ENCODE peak calls at places on chromosomes 4 and X, in ten cellular contexts. One of them, this sample, is unnamed.

GRCh38 chrX:150032742-150033141 is 94.5 kb upstream of the EOLA2 start:
- DNase-seq in neural progenitor cell: peak
- DNase-seq in psoas muscle: no peak
- DNase-seq in coronary artery: no peak
- DNase-seq in tibial nerve: no peak
- DNase-seq in fibroblast of lung: peak
- DNase-seq in A549: no peak
- DNase-seq in MM.1S: no peak
- DNase-seq in upper lobe of right lung: no peak
- DNase-seq in GM12865: no peak
- DNase-seq in this sample: peak

GRCh38 chrX:151019837-151020236 is 36.7 kb downstream of the HMGB3 start:
- DNase-seq in neural progenitor cell: no peak
- DNase-seq in psoas muscle: no peak
- DNase-seq in coronary artery: no peak
- DNase-seq in tibial nerve: no peak
- DNase-seq in fibroblast of lung: peak
- DNase-seq in A549: no peak
- DNase-seq in MM.1S: no peak
- DNase-seq in upper lobe of right lung: no peak
- DNase-seq in GM12865: no peak
- DNase-seq in this sample: peak

GRCh38 chrX:46574941-46575381 is 1.4 kb downstream of the CHST7 start:
- DNase-seq in neural progenitor cell: peak
- DNase-seq in psoas muscle: peak
- DNase-seq in coronary artery: no peak
- DNase-seq in tibial nerve: no peak
- DNase-seq in fibroblast of lung: no peak
- DNase-seq in A549: no peak
- DNase-seq in MM.1S: peak
- DNase-seq in upper lobe of right lung: peak
- DNase-seq in GM12865: peak
- DNase-seq in this sample: no peak

GRCh38 chrX:119916310-119916709 is 20.6 kb downstream of the AKAP14 start:
- DNase-seq in neural progenitor cell: no peak
- DNase-seq in psoas muscle: no peak
- DNase-seq in coronary artery: no peak
- DNase-seq in tibial nerve: no peak
- DNase-seq in fibroblast of lung: no peak
- DNase-seq in A549: no peak
- DNase-seq in MM.1S: no peak
- DNase-seq in upper lobe of right lung: no peak
- DNase-seq in GM12865: no peak
- DNase-seq in this sample: no peak

GRCh38 chrX:19544693-19545305 is 29.5 kb upstream of the MAP3K15 start:
- DNase-seq in neural progenitor cell: peak
- DNase-seq in psoas muscle: no peak
- DNase-seq in coronary artery: no peak
- DNase-seq in tibial nerve: peak
- DNase-seq in fibroblast of lung: peak
- DNase-seq in A549: peak
- DNase-seq in MM.1S: peak
- DNase-seq in upper lobe of right lung: no peak
- DNase-seq in GM12865: peak
- DNase-seq in this sample: peak

GRCh38 chrX:151505796-151506195 is 57.7 kb upstream of the PASD1 start:
- DNase-seq in neural progenitor cell: peak
- DNase-seq in psoas muscle: no peak
- DNase-seq in coronary artery: no peak
- DNase-seq in tibial nerve: peak
- DNase-seq in fibroblast of lung: no peak
- DNase-seq in A549: peak
- DNase-seq in MM.1S: no peak
- DNase-seq in upper lobe of right lung: no peak
- DNase-seq in GM12865: peak
- DNase-seq in this sample: no peak

GRCh38 chr4:144734522-144734921 is 88.6 kb downstream of the HHIP start:
- DNase-seq in neural progenitor cell: peak
- DNase-seq in psoas muscle: no peak
- DNase-seq in coronary artery: no peak
- DNase-seq in tibial nerve: no peak
- DNase-seq in fibroblast of lung: peak
- DNase-seq in A549: no peak
- DNase-seq in MM.1S: no peak
- DNase-seq in upper lobe of right lung: no peak
- DNase-seq in GM12865: no peak
- DNase-seq in this sample: no peak

GRCh38 chr4:26150948-26151347 is 169.9 kb upstream of the RBPJ start:
- DNase-seq in neural progenitor cell: no peak
- DNase-seq in psoas muscle: no peak
- DNase-seq in coronary artery: no peak
- DNase-seq in tibial nerve: peak
- DNase-seq in fibroblast of lung: peak
- DNase-seq in A549: no peak
- DNase-seq in MM.1S: no peak
- DNase-seq in upper lobe of right lung: no peak
- DNase-seq in GM12865: no peak
- DNase-seq in this sample: no peak

GRCh38 chrX:145502670-145503069 is 255.4 kb downstream of the SPANXN1 start:
- DNase-seq in neural progenitor cell: no peak
- DNase-seq in psoas muscle: no peak
- DNase-seq in coronary artery: no peak
- DNase-seq in tibial nerve: no peak
- DNase-seq in fibroblast of lung: no peak
- DNase-seq in A549: no peak
- DNase-seq in MM.1S: no peak
- DNase-seq in upper lobe of right lung: no peak
- DNase-seq in GM12865: no peak
- DNase-seq in this sample: no peak

GRCh38 chr4:54032558-54033135 is 31.8 kb downstream of the CHIC2 start:
- DNase-seq in neural progenitor cell: no peak
- DNase-seq in psoas muscle: no peak
- DNase-seq in coronary artery: no peak
- DNase-seq in tibial nerve: no peak
- DNase-seq in fibroblast of lung: no peak
- DNase-seq in A549: no peak
- DNase-seq in MM.1S: no peak
- DNase-seq in upper lobe of right lung: no peak
- DNase-seq in GM12865: no peak
- DNase-seq in this sample: no peak

GRCh38 chrX:7294483-7294882 is 146.5 kb upstream of the PUDP start:
- DNase-seq in neural progenitor cell: no peak
- DNase-seq in psoas muscle: no peak
- DNase-seq in coronary artery: no peak
- DNase-seq in tibial nerve: no peak
- DNase-seq in fibroblast of lung: no peak
- DNase-seq in A549: no peak
- DNase-seq in MM.1S: no peak
- DNase-seq in upper lobe of right lung: no peak
- DNase-seq in GM12865: no peak
- DNase-seq in this sample: no peak

GRCh38 chr4:152974732-152975614 is 38.9 kb downstream of the FHDC1 start:
- DNase-seq in neural progenitor cell: no peak
- DNase-seq in psoas muscle: no peak
- DNase-seq in coronary artery: no peak
- DNase-seq in tibial nerve: no peak
- DNase-seq in fibroblast of lung: no peak
- DNase-seq in A549: no peak
- DNase-seq in MM.1S: no peak
- DNase-seq in upper lobe of right lung: no peak
- DNase-seq in GM12865: no peak
- DNase-seq in this sample: no peak

GRCh38 chr4:79852305-79852730 is 220.7 kb downstream of the ANTXR2 start:
- DNase-seq in neural progenitor cell: no peak
- DNase-seq in psoas muscle: peak
- DNase-seq in coronary artery: no peak
- DNase-seq in tibial nerve: no peak
- DNase-seq in fibroblast of lung: peak
- DNase-seq in A549: no peak
- DNase-seq in MM.1S: no peak
- DNase-seq in upper lobe of right lung: no peak
- DNase-seq in GM12865: no peak
- DNase-seq in this sample: peak

GRCh38 chr4:174154455-174154854 is 129.0 kb downstream of the FBXO8 start:
- DNase-seq in neural progenitor cell: no peak
- DNase-seq in psoas muscle: no peak
- DNase-seq in coronary artery: no peak
- DNase-seq in tibial nerve: no peak
- DNase-seq in fibroblast of lung: peak
- DNase-seq in A549: peak
- DNase-seq in MM.1S: no peak
- DNase-seq in upper lobe of right lung: no peak
- DNase-seq in GM12865: no peak
- DNase-seq in this sample: peak

GRCh38 chr4:12889054-12889453 is 595.1 kb downstream of the RAB28 start:
- DNase-seq in neural progenitor cell: no peak
- DNase-seq in psoas muscle: peak
- DNase-seq in coronary artery: no peak
- DNase-seq in tibial nerve: peak
- DNase-seq in fibroblast of lung: no peak
- DNase-seq in A549: no peak
- DNase-seq in MM.1S: no peak
- DNase-seq in upper lobe of right lung: no peak
- DNase-seq in GM12865: no peak
- DNase-seq in this sample: peak

GRCh38 chrX:130861462-130861861 is 41.5 kb downstream of the ENOX2 start:
- DNase-seq in neural progenitor cell: no peak
- DNase-seq in psoas muscle: no peak
- DNase-seq in coronary artery: no peak
- DNase-seq in tibial nerve: no peak
- DNase-seq in fibroblast of lung: no peak
- DNase-seq in A549: no peak
- DNase-seq in MM.1S: no peak
- DNase-seq in upper lobe of right lung: no peak
- DNase-seq in GM12865: no peak
- DNase-seq in this sample: no peak

DNA sequence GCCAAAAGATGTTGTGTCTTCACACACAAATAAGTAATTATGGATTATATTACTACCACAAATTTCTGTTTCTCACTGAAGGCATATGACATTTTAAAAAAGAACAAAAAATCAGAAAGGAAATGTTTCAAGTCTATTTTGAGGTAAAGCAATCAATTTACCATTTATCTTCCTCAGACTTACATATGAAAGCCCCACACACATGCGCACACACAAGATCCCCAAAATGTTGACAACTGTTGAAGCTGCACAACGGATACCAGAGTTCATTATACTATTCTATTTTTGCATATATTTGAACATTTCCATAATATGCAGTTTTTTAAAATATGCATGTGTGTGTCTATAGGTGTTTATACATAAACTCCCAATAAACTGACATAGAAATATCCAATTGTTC is 2.7 kb downstream of the LRBA start:
- DNase-seq in neural progenitor cell: no peak
- DNase-seq in psoas muscle: no peak
- DNase-seq in coronary artery: no peak
- DNase-seq in tibial nerve: no peak
- DNase-seq in fibroblast of lung: no peak
- DNase-seq in A549: no peak
- DNase-seq in MM.1S: no peak
- DNase-seq in upper lobe of right lung: no peak
- DNase-seq in GM12865: no peak
- DNase-seq in this sample: no peak
- H3K4me3 ChIP-seq in neural progenitor cell: peak
- H3K4me3 ChIP-seq in psoas muscle: no peak
- H3K4me3 ChIP-seq in coronary artery: no peak
- H3K4me3 ChIP-seq in tibial nerve: no peak
- H3K4me3 ChIP-seq in fibroblast of lung: no peak
- H3K4me3 ChIP-seq in A549: no peak
- H3K4me3 ChIP-seq in MM.1S: no peak
- H3K4me3 ChIP-seq in upper lobe of right lung: peak
- H3K4me3 ChIP-seq in GM12865: peak
- H3K4me3 ChIP-seq in this sample: no peak

GRCh38 chrX:85111347-85111746 is 107.7 kb downstream of the APOOL start:
- DNase-seq in neural progenitor cell: no peak
- DNase-seq in psoas muscle: no peak
- DNase-seq in coronary artery: no peak
- DNase-seq in tibial nerve: peak
- DNase-seq in fibroblast of lung: peak
- DNase-seq in A549: no peak
- DNase-seq in MM.1S: peak
- DNase-seq in upper lobe of right lung: no peak
- DNase-seq in GM12865: no peak
- DNase-seq in this sample: no peak
- TF ChIP-seq CTCF in neural progenitor cell: peak
- TF ChIP-seq CTCF in psoas muscle: peak
- TF ChIP-seq CTCF in coronary artery: peak
- TF ChIP-seq CTCF in tibial nerve: peak
- TF ChIP-seq CTCF in fibroblast of lung: peak
- TF ChIP-seq CTCF in A549: peak
- TF ChIP-seq CTCF in MM.1S: peak
- TF ChIP-seq CTCF in upper lobe of right lung: peak
- TF ChIP-seq CTCF in GM12865: peak
- TF ChIP-seq CTCF in this sample: peak

DNA sequence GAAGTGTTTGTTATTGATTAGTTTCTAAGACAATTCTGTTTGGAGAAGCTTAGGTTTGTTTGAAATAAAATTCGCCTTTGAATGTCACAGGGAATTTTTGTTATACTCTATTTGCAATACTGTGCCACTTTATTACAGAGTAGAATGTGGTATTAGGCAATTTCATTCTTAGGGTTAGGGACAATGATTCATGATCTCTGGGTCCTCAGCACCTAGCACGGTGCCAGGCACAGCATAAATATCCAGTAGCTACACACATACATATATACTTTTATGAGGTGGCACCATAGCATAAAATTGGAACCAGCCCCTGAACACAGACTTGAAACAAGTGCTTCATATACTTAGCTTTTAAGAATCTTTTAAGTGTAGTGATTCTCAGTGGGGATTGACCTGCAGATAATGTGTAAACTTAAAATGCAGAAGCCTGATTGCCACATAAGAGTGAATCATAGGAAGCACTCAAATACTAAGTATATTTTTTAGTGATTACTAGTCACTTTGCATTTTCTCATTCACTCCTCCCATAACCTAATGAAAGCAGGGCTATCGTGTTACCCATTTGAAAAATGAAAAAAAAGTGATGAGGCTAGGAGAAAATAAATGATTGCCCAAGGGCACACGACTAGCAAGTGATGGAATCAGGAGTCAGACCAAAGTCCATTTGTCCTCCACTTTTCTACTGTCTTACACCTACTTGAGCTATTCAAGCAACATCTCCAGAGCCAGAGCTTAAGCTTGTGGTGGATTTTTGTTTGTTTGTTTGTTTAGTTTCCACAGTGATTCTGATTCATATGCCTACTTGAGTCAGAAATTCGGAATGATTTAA is 366.0 kb upstream of the FGF13 start:
- DNase-seq in neural progenitor cell: no peak
- DNase-seq in psoas muscle: no peak
- DNase-seq in coronary artery: no peak
- DNase-seq in tibial nerve: no peak
- DNase-seq in fibroblast of lung: peak
- DNase-seq in A549: no peak
- DNase-seq in MM.1S: no peak
- DNase-seq in upper lobe of right lung: no peak
- DNase-seq in GM12865: no peak
- DNase-seq in this sample: no peak
- H3K4me3 ChIP-seq in neural progenitor cell: no peak
- H3K4me3 ChIP-seq in psoas muscle: no peak
- H3K4me3 ChIP-seq in coronary artery: no peak
- H3K4me3 ChIP-seq in tibial nerve: no peak
- H3K4me3 ChIP-seq in fibroblast of lung: no peak
- H3K4me3 ChIP-seq in A549: no peak
- H3K4me3 ChIP-seq in MM.1S: no peak
- H3K4me3 ChIP-seq in upper lobe of right lung: no peak
- H3K4me3 ChIP-seq in GM12865: no peak
- H3K4me3 ChIP-seq in this sample: no peak

GRCh38 chr4:42371306-42372063 is 25.8 kb upstream of the SHISA3 start:
- DNase-seq in neural progenitor cell: peak
- DNase-seq in psoas muscle: no peak
- DNase-seq in coronary artery: no peak
- DNase-seq in tibial nerve: peak
- DNase-seq in fibroblast of lung: peak
- DNase-seq in A549: peak
- DNase-seq in MM.1S: peak
- DNase-seq in upper lobe of right lung: no peak
- DNase-seq in GM12865: peak
- DNase-seq in this sample: peak
- TF ChIP-seq CTCF in neural progenitor cell: peak
- TF ChIP-seq CTCF in psoas muscle: peak
- TF ChIP-seq CTCF in coronary artery: peak
- TF ChIP-seq CTCF in tibial nerve: peak
- TF ChIP-seq CTCF in fibroblast of lung: peak
- TF ChIP-seq CTCF in A549: peak
- TF ChIP-seq CTCF in MM.1S: peak
- TF ChIP-seq CTCF in upper lobe of right lung: peak
- TF ChIP-seq CTCF in GM12865: peak
- TF ChIP-seq CTCF in this sample: peak

This sample was measured in brain microvascular endothelial cell.